ENCODE peak calls at places on chromosomes 3 and 15, in nine cellular contexts. Z is stimulated activated CD4-positive, alpha-beta T cell treated with anti-CD3 and anti-CD28 coated beads, Interleukin-1b, Interleukin-23, amount 100 ng/mL, for 48 hours; S is kidney; T is stimulated activated CD8-positive, alpha-beta memory T cell treated with anti-CD3 and anti-CD28 coated beads, Interleukin-12 subunit alpha, Interleukin-12 subunit beta, amount 100 ng/mL, for 1 hour; L is HAP-1; G is CD8-positive, alpha-beta memory T cell; C is sigmoid colon; A is dorsolateral prefrontal cortex; X is CD4-positive, alpha-beta T cell. F is an unnamed sample.

GRCh38 chr3:65593780-65594752 is 444.7 kb downstream of the MAGI1 start:
- DNase-seq in C (no peak), X (no peak), S (no peak), G (no peak), Z (no peak), T (no peak), A (no peak), L (no peak), F (no peak)

GRCh38 chr3:129587061-129587460 is 19.4 kb downstream of the PLXND1 start:
- DNase-seq in S (no peak), C (peak), L (no peak), A (no peak), X (no peak), T (no peak), G (no peak), Z (no peak), F (no peak)

GRCh38 chr3:13137808-13138565 is 64.8 kb upstream of the IQSEC1 start:
- DNase-seq in T (no peak), C (peak), X (peak), S (peak), Z (no peak), A (peak), G (no peak), L (peak), F (no peak)

GRCh38 chr3:37779289-37780152 is 82.2 kb upstream of the CTDSPL start:
- DNase-seq in Z (peak), T (no peak), L (peak), S (no peak), C (no peak), X (no peak), A (no peak), G (no peak), F (peak)

GRCh38 chr15:88637841-88638625 is 783 bp upstream of the ISG20 start:
- DNase-seq in Z (no peak), X (no peak), T (no peak), L (no peak), G (no peak), A (peak), C (no peak), S (peak), F (peak)

GRCh38 chr3:187700249-187700648 is 2.1 kb downstream of the RTP2 start:
- DNase-seq in G (no peak), S (no peak), T (no peak), Z (no peak), L (no peak), C (no peak), X (no peak), A (no peak), F (no peak)

GRCh38 chr3:128421439-128421836 is 45.3 kb downstream of the DNAJB8 start:
- DNase-seq in G (no peak), X (no peak), L (no peak), A (no peak), S (peak), T (no peak), C (no peak), Z (no peak), F (no peak)

GRCh38 chr15:25862087-25862468 is 1.0 kb downstream of the ATP10A start:
- DNase-seq in S (no peak), A (no peak), C (peak), L (peak), Z (no peak), X (no peak), T (no peak), G (no peak), F (peak)

GRCh38 chr3:143443851-143444331 is 324.3 kb downstream of the CHST2 start:
- DNase-seq in Z (peak), S (no peak), T (no peak), C (peak), A (no peak), X (no peak), L (no peak), G (no peak), F (peak)

GRCh38 chr3:134567605-134568004 is 81.7 kb downstream of the CEP63 start:
- DNase-seq in T (no peak), G (no peak), C (no peak), A (no peak), Z (no peak), X (no peak), L (no peak), S (no peak), F (no peak)

GRCh38 chr3:38327335-38328009 is 19.1 kb upstream of the XYLB start:
- DNase-seq in T (no peak), A (no peak), Z (no peak), L (no peak), C (no peak), G (no peak), X (no peak), S (no peak), F (peak)

GRCh38 chr3:119841808-119842471 is 60.0 kb downstream of the NR1I2 start:
- DNase-seq in C (no peak), Z (no peak), G (no peak), S (no peak), X (no peak), L (no peak), T (no peak), A (no peak), F (no peak)

GRCh38 chr15:32826685-32827084 is 108.9 kb downstream of the GREM1 start:
- DNase-seq in X (no peak), Z (no peak), L (no peak), G (no peak), A (no peak), S (no peak), C (no peak), T (no peak), F (no peak)